ENCODE peak calls at places on chromosomes 2 and 18, in four cellular contexts. One of them, this sample, is unnamed.

GRCh38 chr2:190674966-190675650 is 26.2 kb downstream of the NAB1 start:
- DNase-seq in PC-9: no peak
- DNase-seq in kidney: no peak
- DNase-seq in spleen: no peak
- DNase-seq in this sample: no peak

GRCh38 chr2:138777996-138778395 is 2.2 kb downstream of the NXPH2 start:
- DNase-seq in PC-9: no peak
- DNase-seq in kidney: no peak
- DNase-seq in spleen: no peak
- DNase-seq in this sample: no peak

GRCh38 chr2:74374509-74375205 is 5.5 kb downstream of the DCTN1 start:
- DNase-seq in PC-9: no peak
- DNase-seq in kidney: peak; percentile 85
- DNase-seq in spleen: no peak
- DNase-seq in this sample: no peak

GRCh38 chr18:10239138-10239537 is 215.3 kb upstream of the APCDD1 start:
- DNase-seq in PC-9: no peak
- DNase-seq in kidney: no peak
- DNase-seq in spleen: no peak
- DNase-seq in this sample: peak; percentile 79

GRCh38 chr2:224885836-224886547 is 156.3 kb downstream of the DOCK10 start:
- DNase-seq in PC-9: no peak
- DNase-seq in kidney: no peak
- DNase-seq in spleen: no peak
- DNase-seq in this sample: no peak

GRCh38 chr2:240507778-240508251 is 50.0 kb downstream of the ANKMY1 start:
- DNase-seq in PC-9: no peak
- DNase-seq in kidney: peak; percentile 59
- DNase-seq in spleen: peak; percentile 66
- DNase-seq in this sample: peak; percentile 62

GRCh38 chr2:27078267-27079194 is at the start of gene EMILIN1:
- DNase-seq in PC-9: no peak
- DNase-seq in kidney: peak; percentile 97
- DNase-seq in spleen: peak; percentile 82
- DNase-seq in this sample: peak; percentile 78

GRCh38 chr18:35407871-35408481 is 30.8 kb upstream of the ZNF396 start:
- DNase-seq in PC-9: no peak
- DNase-seq in kidney: no peak
- DNase-seq in spleen: no peak
- DNase-seq in this sample: no peak

GRCh38 chr2:39135678-39136259 is 14.9 kb upstream of the SOS1 start:
- DNase-seq in PC-9: no peak
- DNase-seq in kidney: no peak
- DNase-seq in spleen: no peak
- DNase-seq in this sample: no peak

GRCh38 chr2:143575340-143575739 is 446.1 kb downstream of the ARHGAP15 start:
- DNase-seq in PC-9: no peak
- DNase-seq in kidney: no peak
- DNase-seq in spleen: no peak
- DNase-seq in this sample: no peak

GRCh38 chr18:57853133-57853532 is 50.0 kb upstream of the ATP8B1 start:
- DNase-seq in PC-9: no peak
- DNase-seq in kidney: no peak
- DNase-seq in spleen: no peak
- DNase-seq in this sample: no peak

GRCh38 chr2:161388146-161388779 is 27.8 kb upstream of the TBR1 start:
- DNase-seq in PC-9: no peak
- DNase-seq in kidney: no peak
- DNase-seq in spleen: no peak
- DNase-seq in this sample: no peak

GRCh38 chr2:135212757-135213156 is 160.7 kb downstream of the RAB3GAP1 start:
- DNase-seq in PC-9: no peak
- DNase-seq in kidney: no peak
- DNase-seq in spleen: no peak
- DNase-seq in this sample: no peak

GRCh38 chr2:200459101-200459500 is 50.8 kb downstream of the KCTD18 start:
- DNase-seq in PC-9: no peak
- DNase-seq in kidney: no peak
- DNase-seq in spleen: no peak
- DNase-seq in this sample: no peak

GRCh38 chr2:169109502-169110409 is 40.4 kb downstream of the DHRS9 start:
- DNase-seq in PC-9: peak; percentile 54
- DNase-seq in kidney: peak; percentile 83
- DNase-seq in spleen: peak; percentile 90
- DNase-seq in this sample: peak; percentile 80

GRCh38 chr2:101873543-101873942 is 118.2 kb upstream of the IL1R2 start:
- DNase-seq in PC-9: no peak
- DNase-seq in kidney: no peak
- DNase-seq in spleen: no peak
- DNase-seq in this sample: no peak

GRCh38 chr2:232219932-232220331 is 158.6 kb upstream of the ALPP start:
- DNase-seq in PC-9: no peak
- DNase-seq in kidney: no peak
- DNase-seq in spleen: no peak
- DNase-seq in this sample: no peak

GRCh38 chr18:12333650-12334279 is 25.7 kb downstream of the TUBB6 start:
- DNase-seq in PC-9: peak; percentile 38
- DNase-seq in kidney: no peak
- DNase-seq in spleen: no peak
- DNase-seq in this sample: no peak

GRCh38 chr2:1600191-1601063 is 143.9 kb downstream of the PXDN start:
- DNase-seq in PC-9: peak; percentile 84
- DNase-seq in kidney: peak; percentile 60
- DNase-seq in spleen: no peak
- DNase-seq in this sample: peak; percentile 53

GRCh38 chr2:10560626-10561025 is 112.5 kb upstream of the ODC1 start:
- DNase-seq in PC-9: no peak
- DNase-seq in kidney: no peak
- DNase-seq in spleen: no peak
- DNase-seq in this sample: no peak

GRCh38 chr2:225566798-225567197 is 167.3 kb downstream of the NYAP2 start:
- DNase-seq in PC-9: peak; percentile 62
- DNase-seq in kidney: no peak
- DNase-seq in spleen: no peak
- DNase-seq in this sample: no peak

DNA sequence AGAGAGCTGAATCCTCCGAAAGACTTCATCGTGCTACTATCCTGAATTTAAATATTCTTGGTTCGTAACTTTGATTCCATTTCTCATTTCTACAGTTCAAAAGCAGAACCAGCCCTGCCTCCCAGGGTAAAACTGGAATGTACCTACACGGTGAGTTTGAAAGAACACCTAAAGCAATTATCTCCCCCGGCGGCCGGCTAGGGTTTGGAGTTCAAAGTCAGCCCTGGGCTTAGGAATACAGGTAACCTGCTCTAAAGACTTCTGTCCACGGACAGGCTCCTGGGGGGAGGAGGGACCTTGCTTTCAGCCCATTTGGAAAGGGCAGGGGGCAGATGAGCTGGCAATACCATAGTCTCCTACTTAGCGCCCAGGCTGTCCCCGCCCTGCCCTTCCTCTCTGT is 32.3 kb downstream of the CYP27C1 start:
- DNase-seq in PC-9: no peak
- DNase-seq in kidney: no peak
- DNase-seq in spleen: no peak
- DNase-seq in this sample: no peak
- H3K4me3 ChIP-seq in PC-9: no peak overlapping the region
- H3K4me3 ChIP-seq in kidney: no peak overlapping the region
- H3K4me3 ChIP-seq in spleen: no peak overlapping the region
- H3K4me3 ChIP-seq in this sample: no peak overlapping the region

GRCh38 chr2:64487256-64488049 is 33.5 kb downstream of the LGALSL start:
- DNase-seq in PC-9: no peak
- DNase-seq in kidney: no peak
- DNase-seq in spleen: no peak
- DNase-seq in this sample: no peak
- TF ChIP-seq CTCF in PC-9: no peak
- TF ChIP-seq CTCF in kidney: no peak
- TF ChIP-seq CTCF in spleen: no peak
- TF ChIP-seq CTCF in this sample: no peak

DNA sequence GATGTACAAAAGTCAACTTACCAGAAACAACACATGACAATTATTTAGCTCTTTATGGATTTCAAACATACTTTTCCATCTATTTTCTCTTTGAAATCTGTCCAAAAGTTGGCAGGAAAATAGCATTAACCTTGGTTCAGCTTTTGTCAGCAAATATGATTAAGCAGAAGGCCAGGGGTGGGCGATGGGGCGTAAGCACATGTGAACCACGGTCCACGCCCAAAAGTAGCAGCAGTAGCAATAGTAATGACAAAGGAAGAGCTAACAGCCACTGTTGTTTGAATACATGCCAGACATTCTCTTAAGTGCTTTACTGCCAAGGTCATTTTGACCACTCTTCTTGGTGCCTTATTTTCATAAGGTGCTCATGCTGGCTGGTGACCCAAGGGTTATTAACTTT is 73.5 kb downstream of the ANTXR1 start:
- DNase-seq in PC-9: no peak
- DNase-seq in kidney: no peak
- DNase-seq in spleen: no peak
- DNase-seq in this sample: no peak
- H3K4me1 ChIP-seq in PC-9: peaks cover 18% of the 10 kb centered on the region
- H3K4me1 ChIP-seq in kidney: peaks cover 11% of the 10 kb centered on the region
- H3K4me1 ChIP-seq in spleen: peaks cover 11% of the 10 kb centered on the region
- H3K4me1 ChIP-seq in this sample: peaks cover 46% of the 10 kb centered on the region

GRCh38 chr18:28778706-28779105 is 601.8 kb upstream of the CDH2 start:
- DNase-seq in PC-9: no peak
- DNase-seq in kidney: no peak
- DNase-seq in spleen: no peak
- DNase-seq in this sample: no peak

GRCh38 chr18:28777756-28778155 is 600.8 kb upstream of the CDH2 start:
- DNase-seq in PC-9: no peak
- DNase-seq in kidney: no peak
- DNase-seq in spleen: no peak
- DNase-seq in this sample: no peak

GRCh38 chr18:28786941-28787340 is 610.0 kb upstream of the CDH2 start:
- DNase-seq in PC-9: no peak
- DNase-seq in kidney: no peak
- DNase-seq in spleen: no peak
- DNase-seq in this sample: no peak

GRCh38 chr18:28781616-28782362 is 604.9 kb upstream of the CDH2 start:
- DNase-seq in PC-9: no peak
- DNase-seq in kidney: no peak
- DNase-seq in spleen: no peak
- DNase-seq in this sample: no peak
- H3K4me3 ChIP-seq in PC-9: no peak overlapping the region
- H3K4me3 ChIP-seq in kidney: no peak overlapping the region
- H3K4me3 ChIP-seq in spleen: no peak overlapping the region
- H3K4me3 ChIP-seq in this sample: no peak overlapping the region

GRCh38 chr2:19769513-19769912 is 132.3 kb downstream of the TTC32 start:
- DNase-seq in PC-9: no peak
- DNase-seq in kidney: no peak
- DNase-seq in spleen: no peak
- DNase-seq in this sample: no peak
- TF ChIP-seq CTCF in PC-9: peak; percentile 72
- TF ChIP-seq CTCF in kidney: peak; percentile 12
- TF ChIP-seq CTCF in spleen: no peak
- TF ChIP-seq CTCF in this sample: peak; percentile 6

DNA sequence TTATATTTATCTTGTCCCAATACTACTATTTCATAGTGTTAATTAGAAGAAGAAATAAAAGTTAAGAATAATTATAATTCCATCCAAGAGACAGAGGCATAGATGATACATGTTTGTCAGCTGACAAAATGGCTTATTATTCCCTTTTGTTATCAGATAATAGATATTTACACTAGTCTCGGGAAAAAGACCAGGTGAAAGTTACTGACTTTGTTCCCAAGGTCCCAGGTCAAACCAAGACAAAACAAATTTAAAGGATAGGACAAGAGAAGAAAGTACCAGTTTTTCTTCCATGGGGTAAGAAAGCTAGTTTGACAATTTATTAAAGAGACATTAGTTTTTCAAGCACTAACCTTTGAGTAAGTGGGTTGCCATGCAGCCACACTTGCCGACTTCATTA is 73.2 kb downstream of the TTN start:
- DNase-seq in PC-9: no peak
- DNase-seq in kidney: no peak
- DNase-seq in spleen: no peak
- DNase-seq in this sample: no peak
- H3K4me1 ChIP-seq in PC-9: no peaks in the 10 kb centered on the region
- H3K4me1 ChIP-seq in kidney: no peaks in the 10 kb centered on the region
- H3K4me1 ChIP-seq in spleen: no peaks in the 10 kb centered on the region
- H3K4me1 ChIP-seq in this sample: no peaks in the 10 kb centered on the region

GRCh38 chr2:3849213-3849612 is 145.8 kb downstream of the DCDC2C start:
- DNase-seq in PC-9: no peak
- DNase-seq in kidney: no peak
- DNase-seq in spleen: no peak
- DNase-seq in this sample: no peak
- H3K4me3 ChIP-seq in PC-9: no peak overlapping the region
- H3K4me3 ChIP-seq in kidney: no peak overlapping the region
- H3K4me3 ChIP-seq in spleen: no peak overlapping the region
- H3K4me3 ChIP-seq in this sample: no peak overlapping the region

This sample was measured in upper lobe of right lung.